ENCODE peak calls at places on chromosomes 1 and 21, in seven cellular contexts. R, J, L, Z, W, V and O are unnamed samples.
A peak's percentile ranks its signal among the peaks of the same experiment; 100 is the strongest.

GRCh38 chr1:248841702-248842395 is 3.8 kb downstream of the ZNF672 start:
- DNase-seq in R (peak; percentile 69), J (no peak), L (peak; percentile 76), Z (peak; percentile 77), W (peak; percentile 21), V (peak; percentile 65), O (peak; percentile 19)

GRCh38 chr1:71135571-71135970 is 54.7 kb upstream of the ZRANB2 start:
- DNase-seq in R (no peak), J (no peak), L (peak; percentile 59), Z (peak; percentile 36), W (no peak), V (no peak), O (no peak)

GRCh38 chr1:185170291-185170848 is 13.4 kb downstream of the SWT1 start:
- DNase-seq in R (peak; percentile 62), J (peak; percentile 69), L (peak; percentile 72), Z (peak; percentile 77), W (peak; percentile 22), V (peak; percentile 67), O (peak; percentile 59)

GRCh38 chr21:33069994-33070811 is at the start of gene OLIG1:
- DNase-seq in R (no peak), J (peak; percentile 48), L (peak; percentile 8), Z (peak; percentile 16), W (peak; percentile 22), V (peak; percentile 10), O (no peak)

GRCh38 chr1:28144203-28145135 is 32.0 kb downstream of the PTAFR start:
- DNase-seq in R (peak; percentile 97), J (no peak), L (peak; percentile 73), Z (peak; percentile 73), W (no peak), V (peak; percentile 80), O (no peak)

GRCh38 chr1:199226163-199226562 is 587.3 kb downstream of the PTPRC start:
- DNase-seq in R (peak; percentile 88), J (no peak), L (peak; percentile 52), Z (peak; percentile 85), W (no peak), V (peak; percentile 75), O (no peak)

GRCh38 chr1:202713110-202713509 is 2.9 kb upstream of the SYT2 start:
- DNase-seq in R (peak; percentile 89), J (no peak), L (no peak), Z (peak; percentile 70), W (no peak), V (no peak), O (no peak)

GRCh38 chr1:40646385-40646784 is 19.1 kb downstream of the RIMS3 start:
- DNase-seq in R (peak; percentile 55), J (no peak), L (peak; percentile 59), Z (peak; percentile 71), W (no peak), V (peak; percentile 34), O (no peak)

GRCh38 chr1:116540088-116540487 is 30.7 kb downstream of the CD58 start:
- DNase-seq in R (peak; percentile 63), J (no peak), L (no peak), Z (no peak), W (no peak), V (no peak), O (no peak)

GRCh38 chr1:165696625-165697100 is 1.7 kb downstream of the ALDH9A1 start:
- DNase-seq in R (peak; percentile 58), J (no peak), L (peak; percentile 94), Z (peak; percentile 95), W (no peak), V (peak; percentile 89), O (no peak)

GRCh38 chr1:207781312-207781711 is 29.5 kb downstream of the CD46 start:
- DNase-seq in R (no peak), J (no peak), L (no peak), Z (no peak), W (no peak), V (no peak), O (no peak)

GRCh38 chr1:201624741-201625646 is 86.1 kb downstream of the NAV1 start:
- DNase-seq in R (no peak), J (no peak), L (peak; percentile 99), Z (peak; percentile 98), W (no peak), V (peak; percentile 98), O (no peak)

GRCh38 chr1:145690587-145691558 is 16.3 kb downstream of the PDZK1 start:
- DNase-seq in R (peak; percentile 88), J (no peak), L (peak; percentile 87), Z (peak; percentile 87), W (peak; percentile 25), V (peak; percentile 82), O (no peak)

GRCh38 chr1:10528066-10529014 is 53.6 kb downstream of the PEX14 start:
- DNase-seq in R (peak; percentile 94), J (no peak), L (peak; percentile 80), Z (peak; percentile 90), W (peak; percentile 50), V (peak; percentile 93), O (no peak)

GRCh38 chr1:230320804-230321203 is 105.3 kb downstream of the PGBD5 start:
- DNase-seq in R (peak; percentile 9), J (no peak), L (no peak), Z (no peak), W (no peak), V (no peak), O (no peak)

GRCh38 chr1:6343506-6344405 is 49.8 kb downstream of the ACOT7 start:
- DNase-seq in R (peak; percentile 99), J (peak; percentile 83), L (peak; percentile 85), Z (peak; percentile 91), W (peak; percentile 51), V (peak; percentile 72), O (peak; percentile 47)

GRCh38 chr1:18972531-18972930 is 16.1 kb upstream of the IFFO2 start:
- DNase-seq in R (no peak), J (no peak), L (peak; percentile 55), Z (peak; percentile 44), W (peak; percentile 21), V (peak; percentile 26), O (no peak)

GRCh38 chr1:223846668-223847007 is 891 bp upstream of the TP53BP2 start:
- DNase-seq in R (no peak), J (peak; percentile 53), L (peak; percentile 29), Z (no peak), W (peak; percentile 30), V (no peak), O (peak; percentile 55)

GRCh38 chr1:53371851-53372250 is 44.0 kb upstream of the LRP8 start:
- DNase-seq in R (no peak), J (no peak), L (no peak), Z (no peak), W (no peak), V (no peak), O (no peak)

GRCh38 chr21:25733859-25734653 is 648 bp downstream of the ATP5PF start:
- DNase-seq in R (peak; percentile 18), J (peak; percentile 24), L (peak; percentile 48), Z (peak; percentile 50), W (no peak), V (peak; percentile 35), O (no peak)

GRCh38 chr1:209414803-209415329 is 168.6 kb upstream of the CAMK1G start:
- DNase-seq in R (no peak), J (no peak), L (no peak), Z (no peak), W (no peak), V (no peak), O (no peak)

GRCh38 chr1:214518387-214518786 is 33.0 kb downstream of the PTPN14 start:
- DNase-seq in R (no peak), J (no peak), L (no peak), Z (peak; percentile 58), W (no peak), V (peak; percentile 44), O (no peak)

GRCh38 chr1:240190881-240191385 is 99.2 kb downstream of the FMN2 start:
- DNase-seq in R (peak; percentile 67), J (peak; percentile 49), L (peak; percentile 98), Z (peak; percentile 93), W (no peak), V (peak; percentile 100), O (peak; percentile 64)

GRCh38 chr1:102595106-102595505 is 513.2 kb downstream of the COL11A1 start:
- DNase-seq in R (no peak), J (no peak), L (no peak), Z (no peak), W (no peak), V (no peak), O (no peak)